ENCODE peak calls at places on chromosomes 12 and 14, in seven cellular contexts. I is glomerular endothelial cell, Q is foreskin fibroblast, A is fibroblast of pulmonary artery, M is GM18507, Y is right cardiac atrium, C is AG09309. X is an unnamed sample.

GRCh38 chr12:51056242-51056641 is 8.1 kb downstream of the LETMD1 start:
- DNase-seq in I (no peak), Q (peak), C (peak), A (peak), Y (no peak), M (no peak), X (no peak)

GRCh38 chr14:106694638-106695393 is 1168.4 kb downstream of the TMEM121 start:
- DNase-seq in Q (no peak), A (no peak), M (peak), Y (no peak), I (no peak), C (no peak), X (peak)

GRCh38 chr12:64395739-64396138 is 5.2 kb upstream of the C12orf56 start:
- DNase-seq in M (no peak), A (peak), C (no peak), Y (no peak), Q (peak), I (peak), X (no peak)

GRCh38 chr12:1593232-1594044 is 943 bp downstream of the FBXL14 start:
- DNase-seq in Q (no peak), M (no peak), A (peak), I (no peak), Y (peak), C (no peak), X (peak)

GRCh38 chr12:108642899-108643654 is 9.4 kb upstream of the SELPLG start:
- DNase-seq in I (no peak), A (no peak), Q (no peak), Y (no peak), C (no peak), M (no peak), X (no peak)

GRCh38 chr14:97215263-97215969 is 418.2 kb downstream of the VRK1 start:
- DNase-seq in Q (no peak), C (no peak), A (no peak), I (no peak), M (no peak), Y (no peak), X (no peak)

GRCh38 chr12:100229876-100230275 is 29.3 kb downstream of the ACTR6 start:
- DNase-seq in Y (no peak), I (no peak), A (no peak), Q (no peak), M (no peak), C (no peak), X (no peak)

GRCh38 chr14:76872796-76873432 is 46.7 kb downstream of the LRRC74A start:
- DNase-seq in I (no peak), Q (peak), M (peak), Y (peak), A (peak), C (no peak), X (peak)

GRCh38 chr14:103131580-103131979 is 8.3 kb downstream of the TNFAIP2 start:
- DNase-seq in Y (no peak), I (no peak), A (no peak), M (no peak), C (no peak), Q (no peak), X (no peak)

GRCh38 chr14:104090071-104090748 is 4.7 kb downstream of the ASPG start:
- DNase-seq in Y (no peak), I (no peak), A (no peak), M (no peak), Q (no peak), C (no peak), X (peak)

GRCh38 chr12:119940881-119941280 is 48.2 kb upstream of the BICDL1 start:
- DNase-seq in I (peak), Q (peak), C (peak), Y (no peak), M (no peak), A (peak), X (no peak)

GRCh38 chr12:57235012-57235727 is 5.7 kb downstream of the SHMT2 start:
- DNase-seq in I (no peak), M (no peak), A (peak), C (no peak), Y (peak), Q (no peak), X (peak)

GRCh38 chr12:122126342-122126635 is 47.7 kb downstream of the IL31 start:
- DNase-seq in Q (no peak), A (no peak), C (no peak), Y (no peak), M (no peak), I (no peak), X (no peak)

GRCh38 chr14:38128640-38129039 is 79.1 kb upstream of the SSTR1 start:
- DNase-seq in A (no peak), Y (no peak), Q (no peak), I (no peak), M (no peak), C (no peak), X (no peak)

GRCh38 chr12:49588761-49589516 is 16.5 kb downstream of the FAM186B start:
- DNase-seq in Y (no peak), Q (no peak), I (no peak), M (no peak), A (no peak), C (no peak), X (peak)

GRCh38 chr14:50357124-50357523 is 39.6 kb downstream of the CDKL1 start:
- DNase-seq in C (no peak), A (no peak), Y (no peak), M (no peak), I (no peak), Q (no peak), X (no peak)